ENCODE peak calls at places on chromosome 14, in eight cellular contexts. H, T, L, R, C, I, A and W are unnamed samples.
A peak's percentile ranks its signal among the peaks of the same experiment; 100 is the strongest.

GRCh38 chr14:98293527-98293926 is 978.5 kb downstream of the BCL11B start:
- DNase-seq in A (no peak), R (no peak), H (no peak), T (no peak), I (no peak), C (no peak), L (peak; percentile 39), W (no peak)

GRCh38 chr14:66082009-66082408 is 404.2 kb upstream of the CCDC196 start:
- DNase-seq in L (no peak), I (no peak), C (peak; percentile 54), R (no peak), A (no peak), T (no peak), H (no peak), W (no peak)

GRCh38 chr14:100334904-100335303 is 11.8 kb downstream of the SLC25A47 start:
- DNase-seq in H (peak; percentile 45), I (no peak), R (no peak), A (no peak), T (no peak), C (no peak), L (no peak), W (no peak)

GRCh38 chr14:102317564-102318248 is 1.8 kb upstream of the ZNF839 start:
- DNase-seq in I (no peak), A (no peak), C (peak; percentile 26), R (no peak), H (no peak), L (no peak), T (no peak), W (no peak)

GRCh38 chr14:64760146-64760755 is 56.0 kb downstream of the PLEKHG3 start:
- DNase-seq in T (peak; percentile 4), A (peak; percentile 71), L (peak; percentile 65), H (no peak), C (peak; percentile 52), I (peak; percentile 80), R (peak; percentile 76), W (peak; percentile 82)

GRCh38 chr14:60862283-60862682 is 118.6 kb downstream of the TRMT5 start:
- DNase-seq in C (peak; percentile 67), A (peak; percentile 84), T (no peak), L (peak; percentile 71), H (no peak), R (no peak), I (no peak), W (no peak)

GRCh38 chr14:44099752-44100462 is 407.2 kb downstream of the FSCB start:
- DNase-seq in H (no peak), I (no peak), C (no peak), L (no peak), T (no peak), R (no peak), A (no peak), W (no peak)

GRCh38 chr14:50619569-50620141 is 48.5 kb downstream of the SAV1 start:
- DNase-seq in T (no peak), L (no peak), C (peak; percentile 71), I (no peak), H (no peak), R (peak; percentile 39), A (no peak), W (no peak)

GRCh38 chr14:60922050-60922449 is 58.8 kb downstream of the TRMT5 start:
- DNase-seq in R (no peak), C (no peak), I (no peak), H (no peak), A (no peak), T (no peak), L (no peak), W (no peak)

GRCh38 chr14:86153480-86153879 is 623.5 kb downstream of the FLRT2 start:
- DNase-seq in C (no peak), A (no peak), H (no peak), R (no peak), I (no peak), T (no peak), L (no peak), W (no peak)
- TF ChIP-seq CTCF in C (no peak), A (no peak), H (no peak), R (no peak), I (peak; percentile 43), T (peak; percentile 9), L (no peak), W (peak; percentile 5)

DNA sequence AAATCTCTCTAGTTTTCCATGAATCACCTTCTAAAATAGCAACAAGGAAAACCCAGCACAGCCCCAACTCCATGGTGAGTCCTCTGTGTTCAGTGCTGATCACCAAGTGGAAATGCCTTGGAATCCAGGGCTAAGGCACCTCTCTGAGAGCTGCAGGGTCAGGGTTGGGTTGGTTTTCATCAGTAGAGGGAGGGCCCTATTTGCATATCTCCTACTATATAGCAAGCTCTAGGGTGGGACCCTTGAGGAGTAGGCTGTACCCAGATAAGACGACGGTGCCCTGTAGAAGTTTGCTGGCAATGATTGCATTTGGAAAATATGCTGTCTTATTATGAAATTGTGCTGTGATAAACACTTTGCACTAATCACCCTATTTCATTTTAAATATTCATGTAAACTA is 1011.8 kb downstream of the TMEM121 start:
- DNase-seq in R (no peak), C (no peak), I (no peak), T (no peak), L (no peak), H (no peak), A (no peak), W (no peak)
- TF ChIP-seq CTCF in R (no peak), C (no peak), I (no peak), T (no peak), L (no peak), H (no peak), A (no peak), W (no peak)

GRCh38 chr14:106318700-106319099 is 792.3 kb downstream of the TMEM121 start:
- DNase-seq in I (no peak), C (no peak), L (no peak), T (no peak), R (peak; percentile 61), A (no peak), H (no peak), W (peak; percentile 65)
- TF ChIP-seq CTCF in I (no peak), C (no peak), L (no peak), T (peak; percentile 48), R (peak; percentile 47), A (peak; percentile 11), H (no peak), W (peak; percentile 79)

DNA sequence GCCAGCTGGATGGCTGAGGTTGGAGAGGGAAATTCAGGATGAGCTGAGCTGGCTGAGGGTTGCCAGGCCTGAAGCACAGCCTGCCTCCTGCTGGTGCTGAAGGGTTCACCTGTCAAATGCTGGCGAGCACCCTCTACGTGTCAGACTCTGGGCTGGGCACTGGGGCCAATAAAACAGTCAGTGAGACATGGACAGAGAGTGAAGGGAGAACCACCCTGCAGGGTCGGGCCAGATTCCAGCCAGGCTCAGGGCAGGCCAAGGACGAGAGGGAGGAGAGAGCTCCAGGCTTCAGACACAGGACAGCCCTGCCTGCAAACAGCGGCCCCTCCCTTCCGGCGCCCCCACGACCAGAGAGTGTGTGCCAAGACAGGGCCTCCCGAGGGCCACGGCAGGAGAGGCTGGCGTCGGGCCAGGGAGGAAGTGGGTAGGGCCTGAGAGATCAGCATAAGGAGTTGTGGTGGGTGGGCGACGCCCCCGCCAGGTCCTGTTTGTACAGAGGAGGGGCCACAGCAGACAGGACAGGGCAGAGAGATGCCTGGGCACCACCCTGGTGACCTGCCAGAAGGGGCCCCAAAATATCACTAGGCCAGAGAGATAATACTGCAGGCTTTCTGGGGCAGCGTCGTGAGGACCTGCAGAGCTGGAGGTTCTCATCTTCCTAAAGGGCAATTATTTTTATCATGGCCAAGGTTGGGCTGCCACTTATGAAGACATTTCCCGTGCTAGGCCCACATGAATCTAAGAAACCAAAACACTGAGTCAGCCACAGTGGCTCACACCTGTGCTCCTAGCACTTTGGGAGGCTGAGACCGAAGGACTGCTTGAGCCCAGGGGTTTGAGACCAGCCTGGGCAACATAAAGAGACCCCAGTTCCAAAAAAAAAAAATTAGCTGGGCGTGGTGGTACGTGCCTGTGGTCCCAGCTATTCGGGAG is 73.1 kb upstream of the GPR68 start:
- DNase-seq in H (peak; percentile 93), I (no peak), A (peak; percentile 81), R (peak; percentile 38), C (peak; percentile 81), L (peak; percentile 65), T (no peak), W (no peak)
- TF ChIP-seq CTCF in H (no peak), I (no peak), A (no peak), R (no peak), C (peak; percentile 12), L (no peak), T (peak; percentile 7), W (peak; percentile 31)

GRCh38 chr14:91568626-91569025 is 58.5 kb upstream of the PPP4R3A start:
- DNase-seq in H (no peak), I (no peak), T (no peak), A (peak; percentile 10), L (no peak), R (no peak), C (no peak), W (no peak)
- TF ChIP-seq CTCF in H (no peak), I (no peak), T (no peak), A (no peak), L (no peak), R (no peak), C (no peak), W (no peak)

GRCh38 chr14:73591690-73592448 is at the start of gene ACOT4:
- DNase-seq in C (peak; percentile 31), H (peak; percentile 83), I (peak; percentile 55), T (no peak), R (peak; percentile 67), A (peak; percentile 65), L (peak; percentile 44), W (peak; percentile 83)
- TF ChIP-seq CTCF in C (no peak), H (peak; percentile 18), I (no peak), T (peak; percentile 31), R (no peak), A (no peak), L (no peak), W (no peak)

GRCh38 chr14:22218729-22219128 is 370.3 kb downstream of the DAD1 start:
- DNase-seq in C (no peak), R (no peak), A (no peak), T (peak; percentile 2), I (no peak), L (no peak), H (no peak), W (no peak)

GRCh38 chr14:22220427-22220826 is 368.6 kb downstream of the DAD1 start:
- DNase-seq in C (peak; percentile 1), L (no peak), R (no peak), I (no peak), H (no peak), T (no peak), A (no peak), W (no peak)

GRCh38 chr14:22226381-22226780 is 362.6 kb downstream of the DAD1 start:
- DNase-seq in L (no peak), A (peak; percentile 14), I (no peak), T (peak; percentile 24), R (no peak), C (no peak), H (no peak), W (no peak)

GRCh38 chr14:22225526-22226133 is 363.4 kb downstream of the DAD1 start:
- DNase-seq in H (no peak), L (no peak), R (no peak), A (no peak), T (no peak), C (peak; percentile 3), I (no peak), W (no peak)

GRCh38 chr14:22221508-22221907 is 367.5 kb downstream of the DAD1 start:
- DNase-seq in A (peak; percentile 14), C (peak; percentile 1), T (peak; percentile 1), L (no peak), H (no peak), I (no peak), R (no peak), W (peak; percentile 19)
- TF ChIP-seq CTCF in A (no peak), C (peak; percentile 30), T (peak; percentile 52), L (no peak), H (peak; percentile 17), I (peak; percentile 21), R (peak; percentile 21), W (peak; percentile 32)